ENCODE peak calls at places on chromosomes 5 and 9, in five cellular contexts. A is GM20000, M is activated T-cell treated with anti-CD3 and anti-CD28 coated beads for 4 hours, Y is GM23248, D is left colon. F is an unnamed sample.

GRCh38 chr5:116572375-116573278 is 2.0 kb downstream of the SEMA6A start:
- DNase-seq in A (no peak), M (no peak), Y (peak; percentile 3), D (peak; percentile 54), F (peak; percentile 9)

GRCh38 chr9:134210511-134210907 is 46.1 kb upstream of the RNU6ATAC start:
- DNase-seq in A (no peak), M (no peak), Y (no peak), D (no peak), F (no peak)

GRCh38 chr9:92242115-92242778 is 51.2 kb downstream of the IARS1 start:
- DNase-seq in A (no peak), M (no peak), Y (peak; percentile 88), D (no peak), F (peak; percentile 73)

GRCh38 chr9:105864248-105864898 is 170.0 kb downstream of the TMEM38B start:
- DNase-seq in A (no peak), M (no peak), Y (no peak), D (no peak), F (no peak)

GRCh38 chr9:97851450-97851883 is 1.6 kb upstream of the FOXE1 start:
- DNase-seq in A (no peak), M (no peak), Y (no peak), D (no peak), F (no peak)

GRCh38 chr5:5486122-5486521 is 63.6 kb downstream of the ICE1 start:
- DNase-seq in A (no peak), M (no peak), Y (no peak), D (no peak), F (no peak)

GRCh38 chr9:137168907-137169763 is 716 bp downstream of the LRRC26 start:
- DNase-seq in A (peak; percentile 84), M (no peak), Y (peak; percentile 66), D (no peak), F (peak; percentile 39)

GRCh38 chr9:1416261-1416660 is 366.1 kb downstream of the DMRT2 start:
- DNase-seq in A (no peak), M (no peak), Y (no peak), D (no peak), F (no peak)

GRCh38 chr9:36625006-36625600 is 52.4 kb downstream of the MELK start:
- DNase-seq in A (no peak), M (no peak), Y (peak; percentile 90), D (peak; percentile 30), F (peak; percentile 80)

GRCh38 chr9:127162046-127162445 is 39.6 kb upstream of the ANGPTL2 start:
- DNase-seq in A (no peak), M (no peak), Y (no peak), D (no peak), F (no peak)

GRCh38 chr5:86137297-86137696 is 480.4 kb upstream of the COX7C start:
- DNase-seq in A (no peak), M (no peak), Y (no peak), D (no peak), F (no peak)

GRCh38 chr5:168300377-168301182 is 9.1 kb downstream of the WWC1 start:
- DNase-seq in A (no peak), M (no peak), Y (no peak), D (no peak), F (no peak)

GRCh38 chr5:115068239-115069086 is 101.2 kb downstream of the TRIM36 start:
- DNase-seq in A (peak; percentile 27), M (no peak), Y (peak; percentile 39), D (no peak), F (peak; percentile 70)

F was measured in cardiac fibroblast.